ENCODE peak calls at places on chromosomes 5 and 9, in four cellular contexts. One of them, this sample, is unnamed.

GRCh38 chr9:74951725-74952151 is 974 bp downstream of the C9orf40 start:
- DNase-seq in HepG2: peak; percentile 15
- DNase-seq in mammary epithelial cell: peak; percentile 35
- DNase-seq in kidney: peak; percentile 77
- DNase-seq in this sample: no peak

GRCh38 chr5:95975703-95976102 is 14.1 kb upstream of the ELL2 start:
- DNase-seq in HepG2: no peak
- DNase-seq in mammary epithelial cell: no peak
- DNase-seq in kidney: no peak
- DNase-seq in this sample: no peak

GRCh38 chr9:69122391-69123141 is 51.5 kb upstream of the TJP2 start:
- DNase-seq in mammary epithelial cell: peak; percentile 44
- DNase-seq in HepG2: peak; percentile 52
- DNase-seq in kidney: no peak
- DNase-seq in this sample: no peak

GRCh38 chr9:127181315-127181580 is 58.8 kb upstream of the ANGPTL2 start:
- DNase-seq in HepG2: no peak
- DNase-seq in mammary epithelial cell: no peak
- DNase-seq in kidney: peak; percentile 52
- DNase-seq in this sample: no peak

GRCh38 chr5:177592010-177592834 is at the start of gene TMED9:
- DNase-seq in mammary epithelial cell: peak; percentile 91
- DNase-seq in HepG2: peak; percentile 71
- DNase-seq in kidney: peak; percentile 94
- DNase-seq in this sample: peak; percentile 54

GRCh38 chr9:129936222-129936621 is 101.0 kb downstream of the USP20 start:
- DNase-seq in kidney: no peak
- DNase-seq in HepG2: no peak
- DNase-seq in mammary epithelial cell: no peak
- DNase-seq in this sample: no peak

GRCh38 chr5:38184627-38185026 is 73.7 kb upstream of the EGFLAM start:
- DNase-seq in mammary epithelial cell: no peak
- DNase-seq in HepG2: no peak
- DNase-seq in kidney: no peak
- DNase-seq in this sample: no peak

GRCh38 chr5:176676361-176676824 is 29.1 kb downstream of the TSPAN17 start:
- DNase-seq in mammary epithelial cell: no peak
- DNase-seq in HepG2: peak; percentile 10
- DNase-seq in kidney: peak; percentile 68
- DNase-seq in this sample: no peak

GRCh38 chr9:6247266-6247665 is 31.7 kb downstream of the IL33 start:
- DNase-seq in HepG2: no peak
- DNase-seq in kidney: no peak
- DNase-seq in mammary epithelial cell: peak; percentile 74
- DNase-seq in this sample: no peak

GRCh38 chr5:77644443-77645157 is 6.1 kb upstream of the OTP start:
- DNase-seq in HepG2: no peak
- DNase-seq in mammary epithelial cell: no peak
- DNase-seq in kidney: no peak
- DNase-seq in this sample: no peak

GRCh38 chr5:10987881-10988504 is 227.0 kb upstream of the DAP start:
- DNase-seq in mammary epithelial cell: peak; percentile 19
- DNase-seq in kidney: peak; percentile 87
- DNase-seq in HepG2: peak; percentile 43
- DNase-seq in this sample: peak; percentile 61
- TF ChIP-seq CTCF in mammary epithelial cell: peak; percentile 58
- TF ChIP-seq CTCF in kidney: peak; percentile 67
- TF ChIP-seq CTCF in HepG2: peak; percentile 90
- TF ChIP-seq CTCF in this sample: peak; percentile 54

DNA sequence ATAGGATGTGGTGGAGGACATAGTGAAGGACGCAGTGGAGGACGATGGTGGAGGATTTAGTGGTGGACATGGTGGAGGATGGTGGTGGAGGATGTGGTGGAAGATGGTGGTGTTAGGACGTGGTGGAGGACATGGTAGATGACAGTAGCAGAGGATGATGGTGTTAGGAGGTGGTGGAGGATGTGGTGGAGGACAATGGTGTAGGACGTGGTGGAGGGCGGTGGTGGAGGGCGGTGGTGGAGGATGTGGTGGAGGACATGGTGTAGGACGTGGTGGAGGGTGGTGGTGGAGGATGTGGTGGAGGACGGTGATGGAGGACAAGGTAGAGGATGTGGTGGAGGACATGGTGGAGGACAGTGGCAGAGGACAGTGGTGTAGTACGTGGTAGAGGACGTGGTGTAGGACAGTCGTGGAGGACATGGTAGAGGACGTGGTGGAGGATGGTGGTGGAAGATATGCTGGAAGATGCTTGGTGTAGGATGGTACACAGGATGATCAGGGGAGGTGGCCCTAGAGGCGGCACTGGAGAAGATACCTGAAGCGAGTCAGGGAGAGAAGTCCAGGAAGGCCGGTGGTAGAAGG is 68.7 kb downstream of the S1PR3 start:
- DNase-seq in kidney: no peak
- DNase-seq in HepG2: no peak
- DNase-seq in mammary epithelial cell: no peak
- DNase-seq in this sample: no peak
- H3K4me3 ChIP-seq in kidney: no peak overlapping the region
- H3K4me3 ChIP-seq in HepG2: no peak overlapping the region
- H3K4me3 ChIP-seq in mammary epithelial cell: no peak overlapping the region
- H3K4me3 ChIP-seq in this sample: no peak overlapping the region

GRCh38 chr5:6753851-6754250 is 40.6 kb downstream of the TENT4A start:
- DNase-seq in kidney: peak; percentile 29
- DNase-seq in mammary epithelial cell: no peak
- DNase-seq in HepG2: no peak
- DNase-seq in this sample: no peak
- H3K36me3 ChIP-seq in kidney: peaks cover 47% of the 10 kb centered on the region
- H3K36me3 ChIP-seq in mammary epithelial cell: peaks cover 34% of the 10 kb centered on the region
- H3K36me3 ChIP-seq in HepG2: peaks cover 36% of the 10 kb centered on the region
- H3K36me3 ChIP-seq in this sample: no peaks in the 10 kb centered on the region

GRCh38 chr5:135162661-135163265 is 128.7 kb upstream of the PITX1 start:
- DNase-seq in HepG2: peak; percentile 38
- DNase-seq in kidney: no peak
- DNase-seq in mammary epithelial cell: no peak
- DNase-seq in this sample: no peak
- TF ChIP-seq CTCF in HepG2: peak; percentile 62
- TF ChIP-seq CTCF in kidney: no peak
- TF ChIP-seq CTCF in mammary epithelial cell: no peak
- TF ChIP-seq CTCF in this sample: no peak

GRCh38 chr9:14027114-14027812 is 286.7 kb downstream of the NFIB start:
- DNase-seq in HepG2: no peak
- DNase-seq in mammary epithelial cell: no peak
- DNase-seq in kidney: peak; percentile 58
- DNase-seq in this sample: no peak

GRCh38 chr9:14031761-14032279 is 282.1 kb downstream of the NFIB start:
- DNase-seq in HepG2: no peak
- DNase-seq in kidney: no peak
- DNase-seq in mammary epithelial cell: no peak
- DNase-seq in this sample: no peak

GRCh38 chr9:14030350-14030823 is 283.6 kb downstream of the NFIB start:
- DNase-seq in kidney: no peak
- DNase-seq in HepG2: no peak
- DNase-seq in mammary epithelial cell: no peak
- DNase-seq in this sample: peak; percentile 20

GRCh38 chr9:14031015-14031414 is 282.9 kb downstream of the NFIB start:
- DNase-seq in HepG2: no peak
- DNase-seq in mammary epithelial cell: no peak
- DNase-seq in kidney: no peak
- DNase-seq in this sample: no peak

GRCh38 chr9:14029811-14030210 is 284.1 kb downstream of the NFIB start:
- DNase-seq in mammary epithelial cell: no peak
- DNase-seq in kidney: no peak
- DNase-seq in HepG2: no peak
- DNase-seq in this sample: no peak
- H3K4me3 ChIP-seq in mammary epithelial cell: no peak overlapping the region
- H3K4me3 ChIP-seq in kidney: no peak overlapping the region
- H3K4me3 ChIP-seq in HepG2: no peak overlapping the region
- H3K4me3 ChIP-seq in this sample: peak overlapping the region; percentile 41